ENCODE peak calls at places on chromosomes 16 and 17, in five cellular contexts. B, E, A, Y and F are unnamed samples. For H3K79me1, the result is how much of the 10 kb centered on the place peaks cover.

GRCh38 chr17:61466246-61466645 is 14.0 kb downstream of the TBX4 start:
- DNase-seq in B (no peak), E (no peak), A (no peak), Y (no peak), F (no peak)

GRCh38 chr17:77383613-77384608 is 243.1 kb downstream of the SEC14L1 start:
- DNase-seq in B (no peak), E (no peak), A (no peak), Y (no peak), F (no peak)

GRCh38 chr17:18163528-18163927 is 20.1 kb upstream of the ALKBH5 start:
- DNase-seq in B (no peak), E (no peak), A (no peak), Y (no peak), F (no peak)

GRCh38 chr17:63381101-63381729 is 64.9 kb downstream of the CYB561 start:
- DNase-seq in B (no peak), E (peak), A (peak), Y (no peak), F (peak)

GRCh38 chr17:27502526-27503324 is 46.5 kb downstream of the KSR1 start:
- DNase-seq in B (no peak), E (peak), A (peak), Y (no peak), F (peak)

GRCh38 chr17:35745749-35746320 is 7.2 kb downstream of the GAS2L2 start:
- DNase-seq in B (no peak), E (no peak), A (no peak), Y (no peak), F (no peak)

GRCh38 chr16:70430667-70431536 is 8.0 kb downstream of the ST3GAL2 start:
- DNase-seq in B (no peak), E (peak), A (peak), Y (no peak), F (peak)

GRCh38 chr17:66636111-66636510 is 198.8 kb upstream of the CACNG5 start:
- DNase-seq in B (no peak), E (no peak), A (peak), Y (no peak), F (peak)

GRCh38 chr17:17295141-17295540 is 8.0 kb upstream of the NT5M start:
- DNase-seq in B (no peak), E (no peak), A (no peak), Y (no peak), F (no peak)

GRCh38 chr16:30527635-30528178 is 1.3 kb upstream of the ZNF768 start:
- DNase-seq in B (no peak), E (peak), A (no peak), Y (no peak), F (no peak)

GRCh38 chr17:81280571-81280970 is 14.5 kb downstream of the SLC38A10 start:
- DNase-seq in B (no peak), E (no peak), A (no peak), Y (no peak), F (no peak)

GRCh38 chr17:15945493-15946209 is 721 bp downstream of the ADORA2B start:
- DNase-seq in B (no peak), E (no peak), A (peak), Y (no peak), F (peak)

GRCh38 chr17:34579979-34580684 is 750 bp downstream of the TMEM132E start:
- DNase-seq in B (no peak), E (no peak), A (no peak), Y (no peak), F (peak)

GRCh38 chr16:51553910-51554309 is 402.8 kb upstream of the SALL1 start:
- DNase-seq in B (no peak), E (no peak), A (peak), Y (no peak), F (peak)

DNA sequence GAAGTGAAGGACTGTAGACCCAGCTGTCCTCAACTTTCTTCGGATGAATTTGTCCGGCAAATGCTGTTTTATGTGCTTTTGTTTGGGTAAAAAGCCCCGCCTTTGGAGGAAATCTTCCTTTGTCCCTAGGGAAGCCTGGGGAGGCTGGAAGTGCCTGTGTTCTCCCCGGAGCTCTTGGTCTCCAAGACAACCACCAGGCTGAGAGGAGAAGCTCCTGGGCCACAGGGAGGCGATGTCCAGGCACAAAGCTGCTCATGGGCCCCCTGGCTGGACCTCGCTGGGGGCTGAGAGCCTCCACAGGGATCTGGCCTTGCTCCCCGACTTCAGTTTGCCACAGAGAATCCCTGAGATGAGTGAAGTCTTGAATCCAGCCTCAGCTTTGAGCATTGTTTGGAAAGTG is 293.1 kb upstream of the N4BP1 start:
- DNase-seq in B (no peak), E (no peak), A (no peak), Y (no peak), F (no peak)
- H2AFZ ChIP-seq in B (no peak), E (no peak), A (no peak), Y (no peak), F (no peak)

GRCh38 chr16:89314357-89314756 is 96.9 kb downstream of the ZNF778 start:
- DNase-seq in B (no peak), E (no peak), A (no peak), Y (no peak), F (no peak)
- H3K79me1 ChIP-seq in B (under half), E (under half), A (under half), Y (under half), F (under half)

GRCh38 chr16:89169778-89170177 is 1.8 kb upstream of the CDH15 start:
- DNase-seq in B (no peak), E (no peak), A (no peak), Y (no peak), F (no peak)

GRCh38 chr16:89172171-89172900 is 788 bp downstream of the CDH15 start:
- DNase-seq in B (no peak), E (no peak), A (no peak), Y (no peak), F (no peak)

GRCh38 chr16:89172901-89173628 is 1.5 kb downstream of the CDH15 start:
- DNase-seq in B (no peak), E (no peak), A (no peak), Y (no peak), F (no peak)

GRCh38 chr16:89170346-89171215 is 967 bp upstream of the CDH15 start:
- DNase-seq in B (peak), E (no peak), A (no peak), Y (no peak), F (no peak)

GRCh38 chr16:89171216-89172170 is at the start of gene CDH15:
- DNase-seq in B (peak), E (peak), A (peak), Y (peak), F (peak)
- H3K4me3 ChIP-seq in B (peak), E (no peak), A (peak), Y (no peak), F (peak)

GRCh38 chr17:3590768-3591167 is 18.4 kb downstream of the TRPV1 start:
- DNase-seq in B (no peak), E (no peak), A (no peak), Y (no peak), F (no peak)
- H2AFZ ChIP-seq in B (no peak), E (no peak), A (no peak), Y (no peak), F (no peak)